ENCODE peak calls at places on chromosome 2, in four cellular contexts. I is NCI-H1092 treated with DMSO at 0.1 percent for 48 hours, D is SHP77, L is astrocyte of the spinal cord. M is an unnamed sample.

GRCh38 chr2:17892726-17893534 is 14.5 kb downstream of the KCNS3 start:
- DNase-seq in I (no peak), L (no peak), D (no peak), M (no peak)

GRCh38 chr2:18518116-18519111 is 42.0 kb downstream of the RDH14 start:
- DNase-seq in D (no peak), L (peak), I (no peak), M (peak)

GRCh38 chr2:112003585-112003984 is 51.5 kb upstream of the TMEM87B start:
- DNase-seq in L (no peak), I (no peak), D (no peak), M (no peak)

GRCh38 chr2:45932278-45932975 is 281.0 kb downstream of the PRKCE start:
- DNase-seq in I (no peak), L (peak), D (no peak), M (peak)

GRCh38 chr2:119064567-119064966 is 94.0 kb downstream of the C1QL2 start:
- DNase-seq in D (no peak), I (no peak), L (no peak), M (no peak)

GRCh38 chr2:41886145-41886664 is 161.6 kb upstream of the PKDCC start:
- DNase-seq in I (no peak), D (no peak), L (no peak), M (no peak)

GRCh38 chr2:63052411-63053234 is 2.0 kb downstream of the OTX1 start:
- DNase-seq in L (no peak), D (no peak), I (no peak), M (no peak)

GRCh38 chr2:106575955-106576354 is 88.8 kb downstream of the CD8B2 start:
- DNase-seq in L (peak), I (no peak), D (no peak), M (no peak)

GRCh38 chr2:121002597-121002996 is 266.9 kb downstream of the GLI2 start:
- DNase-seq in D (no peak), I (no peak), L (no peak), M (no peak)

GRCh38 chr2:232058063-232058877 is 96.8 kb downstream of the DIS3L2 start:
- DNase-seq in L (no peak), I (no peak), D (no peak), M (no peak)

GRCh38 chr2:71602581-71602980 is 149.2 kb downstream of the DYSF start:
- DNase-seq in D (no peak), L (no peak), I (no peak), M (no peak)

GRCh38 chr2:234606906-234607305 is 110.0 kb upstream of the ARL4C start:
- DNase-seq in D (no peak), L (no peak), I (no peak), M (no peak)

M was measured in LHCN-M2.